ENCODE peak calls at places on chromosomes 2 and 18, in eight cellular contexts. I is ovary; R is GM23338; V is dorsolateral prefrontal cortex; H is hepatocyte; Z is mammary epithelial cell; F is left lung; L is CD8-positive, alpha-beta T cell. Y is an unnamed sample.

GRCh38 chr2:3336844-3337243 is 40.8 kb downstream of the EIPR1 start:
- DNase-seq in I (no peak), R (no peak), V (no peak), H (no peak), Z (no peak), F (no peak), L (no peak), Y (no peak)

GRCh38 chr2:138274421-138275291 is 226.9 kb upstream of the SPOPL start:
- DNase-seq in I (no peak), R (no peak), V (no peak), H (no peak), Z (peak), F (no peak), L (no peak), Y (no peak)

GRCh38 chr2:206241767-206242166 is 32.7 kb upstream of the ZDBF2 start:
- DNase-seq in I (no peak), R (no peak), V (no peak), H (no peak), Z (peak), F (no peak), L (no peak), Y (no peak)

GRCh38 chr2:203705184-203705583 is 1.3 kb upstream of the CD28 start:
- DNase-seq in I (no peak), R (no peak), V (no peak), H (no peak), Z (no peak), F (no peak), L (no peak), Y (no peak)

GRCh38 chr18:63346031-63346430 is 21.0 kb downstream of the KDSR start:
- DNase-seq in I (peak), R (no peak), V (no peak), H (peak), Z (peak), F (no peak), L (no peak), Y (no peak)

GRCh38 chr2:216139884-216140283 is 30.7 kb downstream of the XRCC5 start:
- DNase-seq in I (no peak), R (peak), V (no peak), H (peak), Z (peak), F (no peak), L (peak), Y (peak)

GRCh38 chr2:144659731-144660275 is 139.9 kb upstream of the ZEB2 start:
- DNase-seq in I (no peak), R (no peak), V (no peak), H (no peak), Z (peak), F (peak), L (peak), Y (peak)

GRCh38 chr18:46452820-46453219 is 204.2 kb downstream of the LOXHD1 start:
- DNase-seq in I (no peak), R (no peak), V (no peak), H (no peak), Z (peak), F (no peak), L (no peak), Y (no peak)

GRCh38 chr2:43391877-43392214 is 165.4 kb upstream of the ZFP36L2 start:
- DNase-seq in I (no peak), R (no peak), V (no peak), H (no peak), Z (no peak), F (no peak), L (no peak), Y (peak)

GRCh38 chr2:206368933-206369569 is 74.3 kb upstream of the ADAM23 start:
- DNase-seq in I (no peak), R (no peak), V (no peak), H (no peak), Z (no peak), F (no peak), L (no peak), Y (no peak)

GRCh38 chr2:145140658-145141057 is 620.7 kb upstream of the ZEB2 start:
- DNase-seq in I (no peak), R (no peak), V (no peak), H (no peak), Z (no peak), F (no peak), L (no peak), Y (no peak)

GRCh38 chr18:13900633-13901032 is 14.7 kb downstream of the MC2R start:
- DNase-seq in I (no peak), R (no peak), V (no peak), H (no peak), Z (no peak), F (no peak), L (no peak), Y (no peak)

GRCh38 chr2:97966545-97967215 is 29.1 kb downstream of the TMEM131 start:
- DNase-seq in I (no peak), R (no peak), V (no peak), H (no peak), Z (peak), F (no peak), L (no peak), Y (no peak)

GRCh38 chr2:96386470-96386869 is 50.9 kb downstream of the NCAPH start:
- DNase-seq in I (no peak), R (peak), V (no peak), H (no peak), Z (peak), F (no peak), L (no peak), Y (no peak)

GRCh38 chr18:68991281-68991680 is 193.4 kb downstream of the CCDC102B start:
- DNase-seq in I (no peak), R (no peak), V (no peak), H (no peak), Z (no peak), F (no peak), L (no peak), Y (peak)

GRCh38 chr2:18976112-18976961 is 382.1 kb downstream of the OSR1 start:
- DNase-seq in I (no peak), R (no peak), V (no peak), H (peak), Z (no peak), F (no peak), L (no peak), Y (peak)

GRCh38 chr2:23460228-23460627 is 75.2 kb downstream of the KLHL29 start:
- DNase-seq in I (no peak), R (peak), V (no peak), H (no peak), Z (no peak), F (no peak), L (no peak), Y (peak)

GRCh38 chr2:239312741-239313246 is 88.0 kb downstream of the HDAC4 start:
- DNase-seq in I (peak), R (no peak), V (no peak), H (no peak), Z (no peak), F (peak), L (no peak), Y (no peak)

GRCh38 chr2:231138699-231139098 is 13.9 kb upstream of the HTR2B start:
- DNase-seq in I (peak), R (no peak), V (no peak), H (no peak), Z (no peak), F (no peak), L (no peak), Y (no peak)

GRCh38 chr2:230586328-230586982 is 126.2 kb upstream of the CAB39 start:
- DNase-seq in I (no peak), R (no peak), V (no peak), H (no peak), Z (no peak), F (no peak), L (no peak), Y (peak)

GRCh38 chr2:178195390-178196166 is 1.3 kb downstream of the OSBPL6 start:
- DNase-seq in I (no peak), R (no peak), V (no peak), H (no peak), Z (no peak), F (no peak), L (no peak), Y (no peak)

GRCh38 chr2:97715951-97716694 is 2.7 kb downstream of the ZAP70 start:
- DNase-seq in I (no peak), R (no peak), V (no peak), H (no peak), Z (no peak), F (no peak), L (no peak), Y (no peak)

GRCh38 chr2:48347712-48348111 is 182.2 kb upstream of the STON1 start:
- DNase-seq in I (no peak), R (no peak), V (no peak), H (no peak), Z (peak), F (no peak), L (no peak), Y (peak)

GRCh38 chr18:79948719-79949411 is 2.6 kb downstream of the SLC66A2 start:
- DNase-seq in I (peak), R (no peak), V (peak), H (no peak), Z (no peak), F (no peak), L (no peak), Y (no peak)

GRCh38 chr18:31722369-31722957 is 38.1 kb upstream of the B4GALT6 start:
- DNase-seq in I (peak), R (peak), V (peak), H (peak), Z (peak), F (no peak), L (peak), Y (peak)

DNA sequence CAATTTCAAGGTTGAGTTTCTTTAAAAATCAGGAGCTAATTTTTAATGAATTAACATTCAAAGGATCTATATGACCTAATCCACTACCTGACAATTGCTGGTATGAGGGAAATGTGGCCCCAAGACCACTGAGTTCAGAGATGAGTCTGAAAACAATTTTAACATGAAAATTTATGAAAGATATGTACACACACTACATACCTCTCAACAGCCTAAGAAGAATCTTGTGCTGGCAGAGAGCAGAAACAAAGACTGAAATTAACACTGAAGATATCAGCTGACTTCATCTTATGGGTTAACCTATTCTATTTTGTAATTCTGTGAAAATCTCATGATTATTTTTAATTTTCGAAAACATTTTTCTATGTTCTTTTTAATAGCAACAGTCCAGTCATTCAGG is 1.7 kb downstream of the FAP start:
- DNase-seq in I (no peak), R (no peak), V (no peak), H (no peak), Z (no peak), F (no peak), L (no peak), Y (peak)
- H3K4me3 ChIP-seq in I (no peak), R (no peak), V (peak), H (peak), Z (peak), F (no peak), L (no peak), Y (peak)

GRCh38 chr2:100321881-100322820 is at the start of gene LONRF2:
- DNase-seq in I (peak), R (peak), V (peak), H (peak), Z (no peak), F (peak), L (no peak), Y (no peak)

GRCh38 chr2:100317634-100318033 is 4.7 kb downstream of the LONRF2 start:
- DNase-seq in I (no peak), R (peak), V (no peak), H (no peak), Z (no peak), F (no peak), L (no peak), Y (no peak)

GRCh38 chr2:100321181-100321880 is 970 bp downstream of the LONRF2 start:
- DNase-seq in I (peak), R (peak), V (no peak), H (peak), Z (peak), F (peak), L (no peak), Y (peak)

GRCh38 chr2:100320547-100321180 is 1.6 kb downstream of the LONRF2 start:
- DNase-seq in I (peak), R (no peak), V (no peak), H (peak), Z (no peak), F (no peak), L (no peak), Y (peak)
- H3K4me3 ChIP-seq in I (peak), R (peak), V (peak), H (peak), Z (no peak), F (peak), L (no peak), Y (peak)

DNA sequence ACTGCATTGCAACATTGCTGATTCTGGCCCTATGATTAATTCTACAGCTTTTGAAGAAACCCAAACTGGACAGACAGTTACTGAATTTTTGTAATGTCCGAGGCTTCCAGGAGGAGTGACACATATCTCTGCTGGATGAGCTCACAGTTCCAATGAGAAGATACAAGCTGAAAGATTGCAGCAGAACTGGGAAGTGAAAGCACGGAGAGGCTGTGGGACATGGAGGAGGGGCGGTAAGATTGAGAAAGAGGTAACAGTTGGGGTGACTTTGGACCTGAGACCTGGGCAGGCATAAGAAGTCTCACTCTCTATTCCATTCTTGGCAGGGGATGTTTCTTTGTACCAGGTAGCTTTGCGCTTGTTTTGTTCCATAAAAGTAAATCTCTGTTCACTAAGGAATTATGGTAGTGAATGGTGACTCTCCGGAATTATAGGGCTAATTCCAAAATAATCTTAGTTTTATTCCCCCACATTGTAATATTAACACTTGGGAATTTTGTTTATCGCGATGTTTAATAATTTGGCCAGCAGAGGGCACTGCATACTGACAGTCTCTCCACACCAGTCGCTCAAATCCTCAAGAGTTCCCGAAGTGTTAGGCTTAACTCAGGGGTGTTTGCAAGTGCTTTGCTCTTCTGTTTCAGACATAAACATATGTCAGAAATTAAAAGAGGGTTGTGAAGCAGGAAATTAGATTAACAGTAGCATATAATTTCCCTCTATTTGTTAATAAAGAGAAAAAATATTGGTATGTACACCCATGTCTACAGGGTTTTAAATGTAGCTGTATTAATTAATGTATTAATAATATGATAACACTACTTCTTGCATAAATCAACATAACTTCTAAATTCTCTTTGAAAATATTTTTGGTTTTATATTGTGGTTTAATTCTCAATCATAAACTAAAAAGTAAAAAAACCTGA is 201.4 kb downstream of the SOCS6 start:
- DNase-seq in I (no peak), R (peak), V (no peak), H (peak), Z (peak), F (no peak), L (no peak), Y (peak)
- H3K4me3 ChIP-seq in I (no peak), R (no peak), V (peak), H (no peak), Z (no peak), F (no peak), L (no peak), Y (peak)

GRCh38 chr2:195212586-195212985 is 444.4 kb upstream of the SLC39A10 start:
- DNase-seq in I (no peak), R (no peak), V (no peak), H (no peak), Z (no peak), F (no peak), L (no peak), Y (no peak)
- H3K4me3 ChIP-seq in I (no peak), R (no peak), V (no peak), H (no peak), Z (no peak), F (no peak), L (no peak), Y (no peak)

GRCh38 chr2:234493117-234493516 is 3.8 kb downstream of the ARL4C start:
- DNase-seq in I (no peak), R (no peak), V (no peak), H (no peak), Z (no peak), F (no peak), L (no peak), Y (no peak)

GRCh38 chr2:234491897-234492296 is 5.0 kb downstream of the ARL4C start:
- DNase-seq in I (no peak), R (no peak), V (no peak), H (no peak), Z (peak), F (no peak), L (no peak), Y (no peak)

GRCh38 chr2:234494361-234495075 is 2.4 kb downstream of the ARL4C start:
- DNase-seq in I (no peak), R (peak), V (no peak), H (peak), Z (peak), F (no peak), L (no peak), Y (peak)

GRCh38 chr2:234491281-234491680 is 5.6 kb downstream of the ARL4C start:
- DNase-seq in I (no peak), R (no peak), V (no peak), H (no peak), Z (peak), F (no peak), L (no peak), Y (no peak)

GRCh38 chr2:234492687-234493086 is 4.2 kb downstream of the ARL4C start:
- DNase-seq in I (no peak), R (no peak), V (no peak), H (no peak), Z (no peak), F (no peak), L (no peak), Y (no peak)
- H3K4me3 ChIP-seq in I (no peak), R (no peak), V (peak), H (no peak), Z (peak), F (peak), L (peak), Y (no peak)

GRCh38 chr2:198945496-198945895 is 512.2 kb downstream of the SATB2 start:
- DNase-seq in I (no peak), R (no peak), V (no peak), H (no peak), Z (no peak), F (no peak), L (no peak), Y (no peak)
- H3K4me3 ChIP-seq in I (no peak), R (no peak), V (no peak), H (no peak), Z (no peak), F (no peak), L (no peak), Y (no peak)

DNA sequence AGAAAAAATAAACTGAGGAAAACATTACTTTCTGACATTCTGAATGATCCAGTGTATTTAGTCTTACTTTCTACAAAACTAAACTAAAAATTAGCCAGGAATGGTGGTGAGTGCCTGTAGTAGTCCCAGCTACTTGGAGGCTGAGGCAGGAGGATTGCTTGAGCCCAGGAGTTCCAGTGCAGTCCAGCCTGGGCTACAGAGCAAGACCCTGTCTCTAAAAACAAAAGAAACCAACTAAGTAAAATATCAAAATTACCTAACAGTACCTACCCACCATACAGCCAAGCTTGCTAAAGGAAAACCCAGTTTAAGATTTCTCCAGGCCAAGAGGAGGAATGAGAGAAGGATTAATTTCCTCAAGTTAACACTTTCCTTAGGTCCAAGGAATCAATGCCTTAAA is 2.9 kb downstream of the HSPD1 start:
- DNase-seq in I (no peak), R (no peak), V (no peak), H (no peak), Z (no peak), F (no peak), L (no peak), Y (no peak)
- H3K4me3 ChIP-seq in I (no peak), R (peak), V (no peak), H (no peak), Z (peak), F (peak), L (no peak), Y (no peak)